ENCODE peak calls at places on chromosomes 6 and 20, in four cellular contexts. T, G, F and Q are unnamed samples.

GRCh38 chr6:52712136-52712535 is 41.2 kb downstream of the TMEM14A start:
- DNase-seq in F (no peak), T (no peak), G (no peak), Q (no peak)

GRCh38 chr20:53763707-53764415 is 170.2 kb upstream of the ZNF217 start:
- DNase-seq in G (no peak), T (peak; percentile 57), F (peak; percentile 26), Q (peak; percentile 46)

GRCh38 chr6:5968817-5969726 is 37.7 kb downstream of the NRN1 start:
- DNase-seq in G (no peak), F (no peak), T (no peak), Q (peak; percentile 44)

GRCh38 chr20:57205625-57206219 is 60.7 kb downstream of the BMP7 start:
- DNase-seq in F (no peak), T (peak; percentile 40), G (no peak), Q (no peak)

GRCh38 chr20:53937330-53937729 is 133.1 kb downstream of the BCAS1 start:
- DNase-seq in G (no peak), T (no peak), F (no peak), Q (no peak)

GRCh38 chr6:91669154-91669903 is 1082.5 kb upstream of the MAP3K7 start:
- DNase-seq in T (no peak), G (no peak), F (no peak), Q (no peak)

GRCh38 chr20:61662226-61662945 is 403.3 kb downstream of the TAF4 start:
- DNase-seq in F (peak; percentile 64), T (peak; percentile 29), G (peak; percentile 56), Q (no peak)

GRCh38 chr6:131792091-131792496 is 15.7 kb upstream of the ENPP1 start:
- DNase-seq in F (no peak), G (no peak), T (no peak), Q (no peak)

GRCh38 chr20:47304287-47304686 is 52.2 kb downstream of the ZMYND8 start:
- DNase-seq in T (no peak), F (no peak), G (peak; percentile 57), Q (peak; percentile 57)

GRCh38 chr20:47088339-47088738 is 193.7 kb downstream of the EYA2 start:
- DNase-seq in F (no peak), G (no peak), T (no peak), Q (no peak)

GRCh38 chr6:67887747-67888545 is 747.1 kb upstream of the ADGRB3 start:
- DNase-seq in G (no peak), T (no peak), F (no peak), Q (no peak)

GRCh38 chr6:121158438-121158837 is 175.8 kb downstream of the TBC1D32 start:
- DNase-seq in T (no peak), G (no peak), F (no peak), Q (no peak)

GRCh38 chr6:21751608-21752007 is 158.1 kb downstream of the SOX4 start:
- DNase-seq in G (no peak), T (no peak), F (no peak), Q (no peak)

GRCh38 chr6:147904416-147904815 is 395.9 kb downstream of the SAMD5 start:
- DNase-seq in T (no peak), G (no peak), F (no peak), Q (no peak)

GRCh38 chr6:45619994-45620471 is 242.3 kb upstream of the SUPT3H start:
- DNase-seq in G (no peak), F (no peak), T (no peak), Q (peak; percentile 11)

GRCh38 chr6:125481056-125481455 is 179.3 kb upstream of the HDDC2 start:
- DNase-seq in F (no peak), T (no peak), G (no peak), Q (no peak)

GRCh38 chr6:66068907-66069306 is 361.9 kb upstream of the EYS start:
- DNase-seq in G (no peak), F (no peak), T (no peak), Q (no peak)

GRCh38 chr6:144953552-144954240 is 668.6 kb downstream of the UTRN start:
- DNase-seq in F (no peak), G (no peak), T (no peak), Q (no peak)

GRCh38 chr6:83057705-83058321 is 7.8 kb downstream of the UBE3D start:
- DNase-seq in T (peak; percentile 25), G (peak; percentile 57), F (peak; percentile 43), Q (peak; percentile 57)

GRCh38 chr20:41029150-41029872 is 689 bp downstream of the TOP1 start:
- DNase-seq in T (peak; percentile 47), F (peak; percentile 21), G (peak; percentile 68), Q (peak; percentile 54)

GRCh38 chr6:13013681-13014550 is 297.3 kb downstream of the PHACTR1 start:
- DNase-seq in G (peak; percentile 76), T (no peak), F (peak; percentile 45), Q (peak; percentile 19)
- TF ChIP-seq MAX in G (no peak), T (no peak), F (no peak), Q (no peak)

GRCh38 chr6:18496462-18496861 is 109.3 kb downstream of the RNF144B start:
- DNase-seq in G (no peak), F (no peak), T (no peak), Q (peak; percentile 72)

GRCh38 chr6:18493421-18493891 is 106.3 kb downstream of the RNF144B start:
- DNase-seq in T (peak; percentile 7), G (no peak), F (no peak), Q (no peak)

GRCh38 chr6:18498408-18498807 is 111.3 kb downstream of the RNF144B start:
- DNase-seq in G (no peak), T (no peak), F (no peak), Q (no peak)

GRCh38 chr6:18495236-18495635 is 108.1 kb downstream of the RNF144B start:
- DNase-seq in F (no peak), T (no peak), G (no peak), Q (no peak)

GRCh38 chr6:18497006-18497405 is 109.9 kb downstream of the RNF144B start:
- DNase-seq in F (no peak), G (no peak), T (no peak), Q (peak; percentile 71)
- TF ChIP-seq MAX in F (no peak), G (no peak), T (no peak), Q (no peak)

GRCh38 chr6:38933426-38933825 is 115.2 kb upstream of the GLP1R start:
- DNase-seq in G (peak; percentile 27), T (peak; percentile 5), F (no peak), Q (peak; percentile 76)
- TF ChIP-seq MAX in G (no peak), T (no peak), F (no peak), Q (no peak)

DNA sequence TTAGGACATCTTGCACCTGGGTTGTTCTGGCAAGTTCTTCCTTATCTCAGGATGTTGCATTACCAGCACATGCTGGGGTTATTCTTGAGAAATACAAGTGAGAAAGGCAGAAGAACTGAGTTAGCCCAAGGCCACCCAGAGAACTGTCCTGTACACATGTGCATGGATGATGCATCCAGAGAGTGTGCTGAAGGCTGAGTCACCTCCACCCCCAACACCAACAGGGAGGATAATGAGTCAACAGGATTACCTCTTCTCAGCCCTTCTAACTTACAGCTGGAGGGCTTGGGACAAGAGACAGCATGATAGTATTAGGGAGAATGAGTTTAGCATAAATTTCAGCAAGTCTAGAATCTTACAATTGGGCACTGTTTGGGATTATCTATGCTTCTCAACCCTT is 8.5 kb downstream of the SCGN start:
- DNase-seq in G (no peak), T (peak; percentile 67), F (no peak), Q (peak; percentile 8)
- TF ChIP-seq MAX in G (no peak), T (peak; percentile 76), F (no peak), Q (no peak)

GRCh38 chr6:31308845-31309175 is 36.9 kb upstream of the HLA-C start:
- DNase-seq in G (no peak), T (no peak), F (no peak), Q (no peak)

GRCh38 chr6:31307669-31308049 is 35.8 kb upstream of the HLA-C start:
- DNase-seq in G (no peak), F (no peak), T (no peak), Q (no peak)

GRCh38 chr6:31308050-31308844 is 36.4 kb upstream of the HLA-C start:
- DNase-seq in G (no peak), F (peak; percentile 88), T (no peak), Q (no peak)

GRCh38 chr6:31304683-31305082 is 32.8 kb upstream of the HLA-C start:
- DNase-seq in F (no peak), T (no peak), G (no peak), Q (no peak)

GRCh38 chr6:31305674-31306219 is 33.9 kb upstream of the HLA-C start:
- DNase-seq in G (no peak), T (no peak), F (no peak), Q (no peak)
- TF ChIP-seq MAX in G (no peak), T (no peak), F (no peak), Q (no peak)

DNA sequence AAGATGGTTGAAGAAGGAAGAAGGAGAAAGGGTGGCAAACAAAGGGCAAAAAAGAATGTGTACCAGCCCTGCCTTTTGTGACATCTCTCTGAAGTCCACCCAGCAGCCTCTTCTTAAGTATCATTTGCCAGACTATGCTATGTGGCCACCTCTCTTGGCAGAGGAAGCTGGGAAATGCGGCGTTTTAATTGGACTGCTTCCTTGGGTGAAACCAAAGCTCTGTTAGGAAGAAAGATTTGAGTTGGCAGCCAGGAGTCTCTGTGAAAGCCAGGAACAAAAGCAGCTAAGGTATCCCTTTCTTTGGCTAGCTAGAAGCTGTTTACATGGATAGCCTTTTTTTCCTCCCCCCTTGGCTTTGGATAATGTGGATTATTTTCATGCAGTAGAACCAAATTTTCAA is 67.5 kb upstream of the GTSF1L start:
- DNase-seq in G (no peak), F (no peak), T (no peak), Q (no peak)
- TF ChIP-seq MAX in G (no peak), F (no peak), T (no peak), Q (no peak)

GRCh38 chr6:149403534-149403933 is 3.5 kb downstream of the SUMO4 start:
- DNase-seq in G (no peak), F (no peak), T (no peak), Q (no peak)
- TF ChIP-seq MAX in G (no peak), F (no peak), T (no peak), Q (no peak)

GRCh38 chr6:163793584-163793983 is 379.1 kb downstream of the QKI start:
- DNase-seq in T (no peak), G (no peak), F (no peak), Q (no peak)
- TF ChIP-seq MAX in T (no peak), G (no peak), F (no peak), Q (no peak)